ENCODE peak calls at places on chromosomes 7 and 10, in six cellular contexts. S is fibroblast of pulmonary artery, Z is T follicular helper cell, J is right cardiac atrium, Y is fibroblast of lung, E is germinal center. O is an unnamed sample.

GRCh38 chr7:75565129-75565528 is 73.0 kb downstream of the SPDYE5 start:
- DNase-seq in Z (no peak), Y (peak), E (no peak), J (no peak), S (peak), O (peak)

GRCh38 chr7:139011373-139011772 is 24.5 kb downstream of the ZC3HAV1L start:
- DNase-seq in E (no peak), J (no peak), Y (no peak), Z (no peak), S (no peak), O (no peak)

GRCh38 chr7:100897111-100897608 is 1.5 kb upstream of the ACHE start:
- DNase-seq in Y (no peak), E (peak), S (no peak), J (peak), Z (peak), O (no peak)

GRCh38 chr7:56222866-56223265 is 106.6 kb upstream of the NUPR2 start:
- DNase-seq in Z (no peak), J (no peak), S (no peak), E (no peak), Y (no peak), O (no peak)

GRCh38 chr10:96017227-96017687 is 26.1 kb upstream of the CCNJ start:
- DNase-seq in E (peak), J (no peak), Z (peak), S (peak), Y (peak), O (peak)

GRCh38 chr10:35739998-35740397 is 97.9 kb upstream of the FZD8 start:
- DNase-seq in Y (no peak), S (peak), J (no peak), E (no peak), Z (no peak), O (peak)

GRCh38 chr7:44617225-44617885 is 10.9 kb downstream of the OGDH start:
- DNase-seq in Z (no peak), Y (peak), E (no peak), J (no peak), S (no peak), O (peak)

GRCh38 chr10:7853892-7854289 is 35.6 kb downstream of the TAF3 start:
- DNase-seq in J (no peak), E (no peak), Y (no peak), Z (no peak), S (no peak), O (no peak)

GRCh38 chr7:150727381-150727780 is 9.8 kb upstream of the GIMAP5 start:
- DNase-seq in S (no peak), J (no peak), E (no peak), Y (no peak), Z (no peak), O (no peak)

GRCh38 chr7:105644937-105645336 is 63.6 kb upstream of the EFCAB10 start:
- DNase-seq in Z (no peak), E (no peak), J (no peak), Y (no peak), S (no peak), O (no peak)

GRCh38 chr10:30115391-30116253 is 56.2 kb upstream of the JCAD start:
- DNase-seq in S (peak), Y (no peak), J (no peak), E (no peak), Z (no peak), O (no peak)

GRCh38 chr7:111711426-111712065 is 149.3 kb upstream of the IMMP2L start:
- DNase-seq in Z (no peak), J (no peak), Y (peak), S (no peak), E (no peak), O (no peak)

GRCh38 chr10:5556576-5556975 is 31.8 kb downstream of the CALML3 start:
- DNase-seq in J (no peak), S (no peak), Y (no peak), Z (no peak), E (no peak), O (no peak)

GRCh38 chr7:99953649-99954048 is 22.2 kb downstream of the AZGP1 start:
- DNase-seq in Y (peak), Z (no peak), E (no peak), S (peak), J (no peak), O (peak)

GRCh38 chr10:131751827-131752775 is 148.7 kb upstream of the PPP2R2D start:
- DNase-seq in E (no peak), S (no peak), Y (no peak), J (no peak), Z (no peak), O (no peak)

GRCh38 chr10:60495357-60495756 is 105.7 kb upstream of the ANK3 start:
- DNase-seq in Z (no peak), E (no peak), S (peak), J (no peak), Y (peak), O (peak)

GRCh38 chr10:35300063-35300699 is 36.1 kb upstream of the CCNY start:
- DNase-seq in J (peak), Z (no peak), E (peak), S (no peak), Y (peak), O (peak)

GRCh38 chr10:60299390-60299778 is 90.3 kb downstream of the ANK3 start:
- DNase-seq in Z (no peak), J (no peak), S (no peak), Y (no peak), E (no peak), O (no peak)

GRCh38 chr10:96612052-96612830 is 25.4 kb upstream of the TM9SF3 start:
- DNase-seq in J (no peak), S (no peak), Y (no peak), E (no peak), Z (no peak), O (no peak)

GRCh38 chr7:5692845-5693278 is 88.6 kb downstream of the RNF216 start:
- DNase-seq in J (no peak), S (peak), Y (peak), E (no peak), Z (no peak), O (peak)

GRCh38 chr7:73761854-73762658 is 8.0 kb downstream of the CLDN3 start:
- DNase-seq in E (no peak), Y (no peak), Z (no peak), J (no peak), S (no peak), O (no peak)

GRCh38 chr10:62082729-62083412 is 181.4 kb downstream of the ARID5B start:
- DNase-seq in J (no peak), S (peak), Y (peak), Z (peak), E (no peak), O (peak)

GRCh38 chr10:33927347-33927746 is 592.9 kb upstream of the NRP1 start:
- DNase-seq in J (no peak), S (peak), Z (no peak), E (no peak), Y (no peak), O (peak)

GRCh38 chr10:71369602-71370001 is 27.1 kb upstream of the CDH23 start:
- DNase-seq in J (no peak), Y (no peak), E (no peak), S (no peak), Z (no peak), O (no peak)

GRCh38 chr10:13983035-13983434 is 347.7 kb downstream of the FRMD4A start:
- DNase-seq in E (no peak), Z (no peak), Y (no peak), S (no peak), J (no peak), O (no peak)

GRCh38 chr7:156222611-156223010 is 410.3 kb upstream of the SHH start:
- DNase-seq in J (no peak), E (no peak), Z (no peak), S (no peak), Y (no peak), O (no peak)

GRCh38 chr10:30493609-30494530 is 59.9 kb downstream of the MAP3K8 start:
- DNase-seq in E (peak), J (peak), S (peak), Z (no peak), Y (peak), O (peak)

GRCh38 chr7:7761974-7762769 is 43.8 kb upstream of the RPA3 start:
- DNase-seq in E (peak), Y (peak), Z (no peak), J (no peak), S (peak), O (peak)

GRCh38 chr7:143388491-143389101 is 7.5 kb downstream of the ZYX start:
- DNase-seq in Z (no peak), E (no peak), J (peak), Y (no peak), S (no peak), O (no peak)

GRCh38 chr7:140866926-140867325 is 57.8 kb downstream of the BRAF start:
- DNase-seq in Y (no peak), S (no peak), J (no peak), Z (no peak), E (no peak), O (no peak)

GRCh38 chr7:116798205-116798730 is 64.1 kb upstream of the CAPZA2 start:
- DNase-seq in Y (no peak), E (no peak), J (no peak), S (no peak), Z (no peak), O (no peak)

GRCh38 chr10:49357895-49358294 is 38.0 kb downstream of the DRGX start:
- DNase-seq in E (no peak), Y (no peak), J (no peak), Z (no peak), S (no peak), O (no peak)

GRCh38 chr7:6260291-6261183 is 11.9 kb downstream of the CYTH3 start:
- DNase-seq in S (peak), Y (peak), E (no peak), J (no peak), Z (no peak), O (peak)

GRCh38 chr10:4069491-4069890 is 284.5 kb upstream of the KLF6 start:
- DNase-seq in E (no peak), S (peak), Y (no peak), Z (no peak), J (no peak), O (no peak)

GRCh38 chr7:50869108-50869716 is 86.5 kb upstream of the GRB10 start:
- DNase-seq in S (peak), J (no peak), Z (no peak), Y (peak), E (no peak), O (peak)

GRCh38 chr7:146740039-146740438 is 623.4 kb downstream of the CNTNAP2 start:
- DNase-seq in E (no peak), Y (no peak), S (no peak), J (no peak), Z (no peak), O (no peak)

GRCh38 chr10:5527332-5528200 is 2.8 kb downstream of the CALML3 start:
- DNase-seq in Y (no peak), S (no peak), J (no peak), Z (no peak), E (no peak), O (no peak)

O was measured in fibroblast of mammary gland.